ENCODE peak calls at places on chromosomes 1 and 21, in eight cellular contexts. P is CD4-positive, CD25-positive, alpha-beta regulatory T cell; K is GM23338; B is IMR-90; F is pancreas; Q is Panc1; Z is AG04450; D is OCI-LY7. Y is an unnamed sample.

GRCh38 chr1:40032240-40032891 is 8.2 kb upstream of the CAP1 start:
- DNase-seq in P (peak), K (peak), B (peak), F (no peak), Q (peak), Z (no peak), D (peak), Y (no peak)

GRCh38 chr1:176744142-176744541 is 281.2 kb downstream of the PAPPA2 start:
- DNase-seq in P (no peak), K (no peak), B (no peak), F (no peak), Q (no peak), Z (no peak), D (no peak), Y (no peak)

GRCh38 chr1:232519186-232519585 is 110.7 kb downstream of the SIPA1L2 start:
- DNase-seq in P (no peak), K (no peak), B (no peak), F (no peak), Q (no peak), Z (no peak), D (no peak), Y (no peak)

GRCh38 chr1:214454619-214455396 is 96.6 kb downstream of the PTPN14 start:
- DNase-seq in P (no peak), K (no peak), B (peak), F (no peak), Q (no peak), Z (peak), D (no peak), Y (no peak)

GRCh38 chr1:219500327-219500897 is 112.5 kb downstream of the ZC3H11B start:
- DNase-seq in P (no peak), K (no peak), B (no peak), F (no peak), Q (no peak), Z (no peak), D (no peak), Y (no peak)

GRCh38 chr1:209199371-209199770 is 384.1 kb upstream of the CAMK1G start:
- DNase-seq in P (no peak), K (peak), B (no peak), F (no peak), Q (no peak), Z (no peak), D (no peak), Y (no peak)

GRCh38 chr1:96557336-96557735 is 164.2 kb upstream of the PTBP2 start:
- DNase-seq in P (no peak), K (no peak), B (peak), F (no peak), Q (no peak), Z (no peak), D (no peak), Y (no peak)

GRCh38 chr21:25307489-25307888 is 299.8 kb downstream of the MRPL39 start:
- DNase-seq in P (no peak), K (no peak), B (peak), F (no peak), Q (no peak), Z (peak), D (no peak), Y (peak)

GRCh38 chr1:5978452-5978851 is 13.8 kb downstream of the NPHP4 start:
- DNase-seq in P (no peak), K (no peak), B (peak), F (peak), Q (no peak), Z (no peak), D (no peak), Y (no peak)

GRCh38 chr1:235942979-235943575 is 76.4 kb upstream of the LYST start:
- DNase-seq in P (no peak), K (no peak), B (no peak), F (no peak), Q (no peak), Z (no peak), D (no peak), Y (no peak)

GRCh38 chr1:235946570-235946981 is 79.9 kb upstream of the LYST start:
- DNase-seq in P (no peak), K (no peak), B (peak), F (no peak), Q (no peak), Z (peak), D (peak), Y (no peak)

GRCh38 chr1:235947989-235948388 is 81.3 kb upstream of the LYST start:
- DNase-seq in P (no peak), K (no peak), B (no peak), F (no peak), Q (no peak), Z (no peak), D (no peak), Y (no peak)

GRCh38 chr1:235943581-235944114 is 76.9 kb upstream of the LYST start:
- DNase-seq in P (no peak), K (no peak), B (peak), F (no peak), Q (no peak), Z (peak), D (no peak), Y (peak)

GRCh38 chr1:235945775-235946565 is 79.3 kb upstream of the LYST start:
- DNase-seq in P (no peak), K (no peak), B (no peak), F (no peak), Q (no peak), Z (no peak), D (no peak), Y (no peak)
- H3K27ac ChIP-seq in P (no peak), K (no peak), B (no peak), F (no peak), Q (peak), Z (no peak), D (no peak), Y (no peak)

DNA sequence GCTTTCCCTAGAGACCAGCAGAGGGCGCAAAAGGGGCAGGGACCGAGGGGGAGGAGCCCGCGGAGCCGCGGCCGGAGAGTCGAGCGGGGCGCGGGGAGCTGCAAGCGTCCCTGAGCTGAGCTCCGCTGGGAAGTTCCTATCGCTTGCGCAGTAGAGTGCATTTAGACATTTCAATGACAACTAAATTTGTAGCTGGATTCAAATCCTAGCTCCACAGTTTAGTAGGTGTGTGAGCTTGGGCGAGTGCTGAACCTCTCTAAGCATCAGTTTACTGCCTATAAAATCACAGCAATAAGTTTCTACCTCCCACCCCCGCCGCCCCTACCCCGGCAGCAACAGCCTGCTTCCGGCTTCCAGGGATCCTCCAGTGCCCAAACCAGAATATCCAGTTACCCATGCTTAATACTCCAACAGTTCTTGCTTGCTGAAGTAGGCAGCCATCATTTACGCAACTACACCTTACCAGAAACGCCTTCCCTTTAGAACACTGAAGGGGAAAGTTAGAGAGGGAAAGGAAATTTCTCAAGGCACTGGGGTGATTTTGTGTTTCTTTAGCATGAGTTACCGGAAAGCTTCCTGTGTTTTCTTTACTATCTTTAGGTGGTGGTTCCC is 9.1 kb downstream of the TLR5 start:
- DNase-seq in P (peak), K (peak), B (peak), F (peak), Q (no peak), Z (peak), D (peak), Y (peak)
- H3K27ac ChIP-seq in P (no peak), K (peak), B (no peak), F (peak), Q (no peak), Z (no peak), D (no peak), Y (peak)

DNA sequence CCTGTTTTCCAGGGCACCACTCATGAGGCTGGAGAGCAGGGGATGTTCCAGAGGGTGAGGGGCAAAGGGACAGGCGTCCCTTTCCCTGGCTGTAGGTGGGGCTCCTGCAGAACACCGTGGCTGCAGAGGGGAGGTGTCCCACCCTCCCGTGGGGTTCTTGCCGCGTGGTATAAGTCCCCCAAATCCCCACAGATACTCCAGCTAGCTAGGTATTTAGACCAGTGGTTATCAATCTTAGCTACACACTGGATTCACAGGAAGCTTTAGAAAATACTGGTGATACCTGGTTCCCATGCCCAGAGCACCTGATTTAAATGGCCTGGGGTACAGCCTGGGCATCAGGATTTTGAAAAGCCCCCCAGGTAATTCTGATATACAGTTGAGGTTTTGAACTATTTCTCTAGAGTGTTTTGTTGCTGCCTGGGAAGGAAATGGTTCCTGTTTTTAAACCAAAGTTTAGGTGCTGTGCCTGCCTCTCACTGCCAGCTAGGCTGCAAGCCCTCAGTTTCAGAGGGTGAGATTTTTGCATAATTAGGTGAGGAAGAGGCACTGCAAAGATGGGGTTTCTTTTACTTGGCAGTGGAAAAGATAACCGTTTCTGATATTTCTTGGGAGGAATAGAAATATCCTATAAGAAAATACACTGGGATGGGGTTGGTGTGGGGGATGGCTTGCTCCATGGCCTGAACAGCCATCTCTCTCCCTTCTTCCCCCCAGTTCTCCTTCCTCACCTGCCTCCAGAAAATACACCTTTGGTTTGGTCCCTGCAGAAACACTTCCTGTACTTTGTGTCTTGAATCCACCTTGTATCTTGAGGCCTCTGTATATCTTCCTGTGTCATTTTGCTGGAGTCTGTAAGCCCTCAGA is 51.7 kb downstream of the RASSF5 start:
- DNase-seq in P (peak), K (no peak), B (no peak), F (no peak), Q (no peak), Z (no peak), D (peak), Y (no peak)
- H3K27ac ChIP-seq in P (peak), K (no peak), B (no peak), F (peak), Q (no peak), Z (no peak), D (peak), Y (no peak)

GRCh38 chr1:29161977-29162376 is 19.7 kb downstream of the SRSF4 start:
- DNase-seq in P (peak), K (no peak), B (no peak), F (no peak), Q (no peak), Z (no peak), D (no peak), Y (no peak)
- H3K27ac ChIP-seq in P (no peak), K (peak), B (no peak), F (no peak), Q (no peak), Z (no peak), D (no peak), Y (no peak)

GRCh38 chr1:86389315-86389714 is 6.8 kb downstream of the ODF2L start:
- DNase-seq in P (peak), K (no peak), B (no peak), F (no peak), Q (no peak), Z (no peak), D (no peak), Y (no peak)
- H3K27ac ChIP-seq in P (peak), K (no peak), B (no peak), F (no peak), Q (no peak), Z (no peak), D (no peak), Y (no peak)

DNA sequence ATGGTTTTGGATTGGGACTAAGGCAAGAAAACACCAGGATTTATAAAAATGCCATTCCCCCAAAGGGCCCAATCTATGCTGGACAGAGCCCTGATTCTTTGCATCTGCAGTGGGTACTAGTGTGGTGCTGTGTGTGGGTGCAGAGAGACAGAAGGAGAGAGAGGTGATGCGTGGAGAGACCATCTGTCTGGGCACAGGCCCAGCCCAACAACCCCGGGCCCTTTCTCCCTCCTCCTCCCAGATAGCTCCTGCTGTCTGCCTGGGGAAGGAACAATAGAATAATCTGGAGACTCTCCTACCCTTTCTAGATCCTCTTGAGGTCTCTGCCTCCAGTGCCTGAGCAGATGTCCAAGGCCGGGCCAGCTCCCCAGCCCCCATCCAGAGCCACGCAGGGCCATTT is 15.1 kb downstream of the KIAA1614 start:
- DNase-seq in P (no peak), K (no peak), B (peak), F (no peak), Q (no peak), Z (no peak), D (no peak), Y (no peak)
- H3K27ac ChIP-seq in P (no peak), K (no peak), B (no peak), F (no peak), Q (no peak), Z (no peak), D (no peak), Y (no peak)

GRCh38 chr1:182962554-182963115 is 9.7 kb upstream of the SHCBP1L start:
- DNase-seq in P (peak), K (peak), B (peak), F (peak), Q (peak), Z (peak), D (peak), Y (peak)
- H3K27ac ChIP-seq in P (no peak), K (no peak), B (peak), F (peak), Q (peak), Z (no peak), D (no peak), Y (peak)

GRCh38 chr1:201170533-201171062 is 16.3 kb upstream of the TMEM9 start:
- DNase-seq in P (peak), K (peak), B (peak), F (peak), Q (peak), Z (peak), D (peak), Y (no peak)
- H3K27ac ChIP-seq in P (no peak), K (peak), B (peak), F (peak), Q (peak), Z (peak), D (no peak), Y (peak)

Y was measured in epithelial cell of prostate.